ENCODE peak calls at places on chromosomes 1 and 21, in five cellular contexts. T, K, R, Q and X are unnamed samples.

GRCh38 chr1:16152521-16153087 is 3.3 kb downstream of the EPHA2 start:
- DNase-seq in Q (peak), K (no peak), T (no peak), R (no peak), X (no peak)

GRCh38 chr1:179251675-179252074 is 22.2 kb upstream of the ABL2 start:
- DNase-seq in Q (peak), K (no peak), T (peak), R (peak), X (peak)

GRCh38 chr1:221925947-221926346 is 184.1 kb upstream of the DUSP10 start:
- DNase-seq in T (no peak), R (no peak), K (no peak), Q (no peak), X (no peak)

GRCh38 chr21:46057111-46057709 is 40.7 kb upstream of the COL6A2 start:
- DNase-seq in K (no peak), R (no peak), Q (no peak), T (no peak), X (no peak)

GRCh38 chr1:229557913-229558414 is 543 bp downstream of the ABCB10 start:
- DNase-seq in Q (no peak), T (no peak), R (peak), K (no peak), X (peak)

GRCh38 chr1:54556110-54556509 is 8.1 kb downstream of the ACOT11 start:
- DNase-seq in K (no peak), R (no peak), Q (no peak), T (no peak), X (no peak)

GRCh38 chr1:2288308-2288707 is 60.2 kb downstream of the SKI start:
- DNase-seq in T (no peak), Q (no peak), K (no peak), R (no peak), X (no peak)

GRCh38 chr1:185017338-185017737 is 28.0 kb upstream of the RNF2 start:
- DNase-seq in T (no peak), K (no peak), R (no peak), Q (peak), X (peak)

GRCh38 chr21:45072963-45073300 is 1.4 kb upstream of the ADARB1 start:
- DNase-seq in K (no peak), T (no peak), Q (no peak), R (no peak), X (no peak)

GRCh38 chr1:22258696-22259095 is 115.8 kb upstream of the WNT4 start:
- DNase-seq in R (no peak), Q (no peak), K (no peak), T (no peak), X (no peak)

GRCh38 chr1:99207216-99207615 is 57.1 kb upstream of the PLPPR4 start:
- DNase-seq in K (no peak), R (no peak), Q (no peak), T (no peak), X (no peak)

GRCh38 chr1:910311-910880 is 13.3 kb upstream of the SAMD11 start:
- DNase-seq in T (no peak), Q (peak), K (no peak), R (peak), X (no peak)

GRCh38 chr1:53592521-53592982 is 133.4 kb downstream of the DMRTB1 start:
- DNase-seq in K (no peak), Q (no peak), R (no peak), T (no peak), X (no peak)

GRCh38 chr1:42014823-42015222 is 96.1 kb upstream of the HIVEP3 start:
- DNase-seq in T (no peak), R (no peak), K (no peak), Q (no peak), X (no peak)

GRCh38 chr1:8571200-8571984 is 246.0 kb downstream of the RERE start:
- DNase-seq in T (no peak), R (peak), Q (no peak), K (peak), X (no peak)

GRCh38 chr1:42146916-42147320 is 6.3 kb upstream of the GUCA2B start:
- DNase-seq in R (peak), Q (peak), T (peak), K (peak), X (peak)

GRCh38 chr1:118788372-118788955 is 199.7 kb downstream of the TBX15 start:
- DNase-seq in K (no peak), T (no peak), Q (peak), R (no peak), X (no peak)

GRCh38 chr1:45585496-45586075 is 1.7 kb downstream of the NASP start:
- DNase-seq in K (no peak), T (no peak), Q (no peak), R (no peak), X (no peak)

GRCh38 chr1:235101558-235102258 is 26.9 kb downstream of the TOMM20 start:
- DNase-seq in R (no peak), K (no peak), Q (no peak), T (no peak), X (no peak)

GRCh38 chr1:183607322-183607980 is 17.2 kb upstream of the NCF2 start:
- DNase-seq in Q (no peak), K (no peak), R (no peak), T (no peak), X (no peak)

GRCh38 chr1:233281711-233282581 is 13.6 kb downstream of the PCNX2 start:
- DNase-seq in R (no peak), Q (no peak), K (no peak), T (no peak), X (no peak)

GRCh38 chr1:31757204-31757679 is 6.9 kb downstream of the ADGRB2 start:
- DNase-seq in K (no peak), R (no peak), T (no peak), Q (no peak), X (no peak)

GRCh38 chr1:7299329-7299799 is 471.7 kb upstream of the VAMP3 start:
- DNase-seq in K (peak), R (no peak), T (peak), Q (peak), X (peak)

GRCh38 chr1:168833801-168834224 is 104.8 kb upstream of the DPT start:
- DNase-seq in R (no peak), Q (no peak), K (no peak), T (no peak), X (no peak)

GRCh38 chr1:85289207-85289847 is 12.9 kb upstream of the BCL10 start:
- DNase-seq in K (no peak), Q (peak), T (no peak), R (no peak), X (no peak)

GRCh38 chr1:151553659-151554058 is 13.6 kb downstream of the TUFT1 start:
- DNase-seq in K (no peak), R (no peak), T (no peak), Q (peak), X (no peak)

GRCh38 chr1:2392686-2393085 is 1.0 kb downstream of the RER1 start:
- DNase-seq in R (no peak), T (no peak), Q (no peak), K (no peak), X (no peak)